ENCODE peak calls at places on chromosomes 4 and X, in five cellular contexts. K is tibial nerve, V is mammary epithelial cell, C is adipocyte, Y is BE2C. A is an unnamed sample.

GRCh38 chr4:6023766-6024165 is 5.5 kb upstream of the C4orf50 start:
- DNase-seq in Y (no peak), C (no peak), V (no peak), K (no peak), A (no peak)

GRCh38 chr4:68466185-68466584 is 18.9 kb downstream of the TMPRSS11E start:
- DNase-seq in V (peak; percentile 90), K (no peak), C (peak; percentile 7), Y (no peak), A (no peak)

GRCh38 chr4:34814266-34814665 is 1430.0 kb downstream of the ARAP2 start:
- DNase-seq in Y (no peak), V (no peak), K (no peak), C (no peak), A (no peak)

GRCh38 chrX:19836337-19836736 is 51.1 kb downstream of the SH3KBP1 start:
- DNase-seq in Y (no peak), C (no peak), V (no peak), K (no peak), A (no peak)

GRCh38 chr4:88661724-88662123 is 35.9 kb downstream of the NAP1L5 start:
- DNase-seq in C (peak; percentile 74), Y (no peak), V (peak; percentile 81), K (no peak), A (no peak)

GRCh38 chr4:182519528-182519927 is 276.3 kb downstream of the TENM3 start:
- DNase-seq in K (no peak), Y (no peak), C (no peak), V (no peak), A (no peak)

GRCh38 chr4:42281324-42282020 is 115.8 kb upstream of the SHISA3 start:
- DNase-seq in K (no peak), V (peak; percentile 8), C (no peak), Y (no peak), A (no peak)

GRCh38 chr4:73823756-73824155 is 12.7 kb upstream of the CXCL6 start:
- DNase-seq in Y (no peak), C (no peak), V (no peak), K (no peak), A (no peak)

GRCh38 chr4:38612996-38613395 is 51.0 kb upstream of the KLF3 start:
- DNase-seq in V (no peak), K (no peak), Y (no peak), C (peak; percentile 45), A (no peak)

GRCh38 chrX:129726307-129727111 is 12.3 kb upstream of the XPNPEP2 start:
- DNase-seq in K (peak; percentile 33), V (peak; percentile 34), Y (peak; percentile 58), C (peak; percentile 76), A (peak; percentile 21)

GRCh38 chrX:47169273-47169672 is 24.3 kb downstream of the RBM10 start:
- DNase-seq in K (no peak), Y (no peak), V (no peak), C (no peak), A (no peak)

GRCh38 chr4:73257995-73258667 is 467 bp downstream of the ANKRD17 start:
- DNase-seq in C (peak; percentile 62), K (peak; percentile 18), Y (peak; percentile 53), V (peak; percentile 21), A (peak; percentile 19)

GRCh38 chrX:38943120-38943519 is 141.9 kb downstream of the MID1IP1 start:
- DNase-seq in V (no peak), C (no peak), K (no peak), Y (no peak), A (no peak)

GRCh38 chr4:41990029-41990382 is 324 bp upstream of the SLC30A9 start:
- DNase-seq in K (no peak), C (no peak), V (no peak), Y (no peak), A (no peak)

GRCh38 chr4:183798921-183799307 is 106.2 kb upstream of the STOX2 start:
- DNase-seq in C (no peak), K (no peak), Y (no peak), V (peak; percentile 6), A (no peak)

GRCh38 chr4:22190855-22191254 is 242.3 kb upstream of the KCNIP4 start:
- DNase-seq in K (no peak), Y (no peak), C (peak; percentile 61), V (peak; percentile 90), A (no peak)

GRCh38 chrX:149469406-149469805 is 35.7 kb downstream of the IDS start:
- DNase-seq in Y (no peak), K (no peak), V (no peak), C (no peak), A (no peak)

GRCh38 chr4:6473264-6474052 is 1.0 kb upstream of the PPP2R2C start:
- DNase-seq in V (no peak), C (no peak), Y (no peak), K (no peak), A (no peak)

GRCh38 chrX:105463483-105463882 is 243.0 kb upstream of the TEX13A start:
- DNase-seq in V (peak; percentile 83), Y (no peak), C (peak; percentile 46), K (no peak), A (no peak)

GRCh38 chr4:128163177-128164117 is 102.3 kb downstream of the LARP1B start:
- DNase-seq in C (peak; percentile 79), V (peak; percentile 37), K (no peak), Y (no peak), A (no peak)

GRCh38 chr4:126221262-126221661 is 906.5 kb downstream of the FAT4 start:
- DNase-seq in V (no peak), C (no peak), Y (no peak), K (no peak), A (no peak)

GRCh38 chrX:46260502-46260901 is 284.7 kb downstream of the ZNF674 start:
- DNase-seq in C (peak; percentile 27), Y (no peak), V (peak; percentile 97), K (no peak), A (no peak)

GRCh38 chrX:150767045-150767395 is 73.8 kb downstream of the MTMR1 start:
- DNase-seq in K (no peak), Y (no peak), C (no peak), V (no peak), A (no peak)

GRCh38 chr4:175729665-175730064 is 82.4 kb downstream of the GPM6A start:
- DNase-seq in K (no peak), C (no peak), V (no peak), Y (no peak), A (no peak)

GRCh38 chr4:7392438-7393374 is 42.0 kb downstream of the PSAPL1 start:
- DNase-seq in C (peak; percentile 50), K (peak; percentile 25), V (no peak), Y (no peak), A (no peak)

GRCh38 chr4:47469951-47470350 is 6.4 kb upstream of the COMMD8 start:
- DNase-seq in K (no peak), V (no peak), Y (no peak), C (peak; percentile 41), A (no peak)

GRCh38 chr4:120079839-120080520 is 13.3 kb upstream of the MAD2L1 start:
- DNase-seq in K (no peak), Y (no peak), V (no peak), C (no peak), A (no peak)

GRCh38 chr4:114727426-114727825 is 128.8 kb downstream of the UGT8 start:
- DNase-seq in V (no peak), C (no peak), K (no peak), Y (no peak), A (no peak)

GRCh38 chrX:44264936-44265335 is 78.5 kb downstream of the EFHC2 start:
- DNase-seq in V (no peak), Y (no peak), C (no peak), K (no peak), A (no peak)
- H3K27me3 ChIP-seq in V (peaks cover 4% of the 10 kb centered on the region), Y (no peaks in the 10 kb centered on the region), C (peaks cover 6% of the 10 kb centered on the region), K (no peaks in the 10 kb centered on the region), A (no peaks in the 10 kb centered on the region)

DNA sequence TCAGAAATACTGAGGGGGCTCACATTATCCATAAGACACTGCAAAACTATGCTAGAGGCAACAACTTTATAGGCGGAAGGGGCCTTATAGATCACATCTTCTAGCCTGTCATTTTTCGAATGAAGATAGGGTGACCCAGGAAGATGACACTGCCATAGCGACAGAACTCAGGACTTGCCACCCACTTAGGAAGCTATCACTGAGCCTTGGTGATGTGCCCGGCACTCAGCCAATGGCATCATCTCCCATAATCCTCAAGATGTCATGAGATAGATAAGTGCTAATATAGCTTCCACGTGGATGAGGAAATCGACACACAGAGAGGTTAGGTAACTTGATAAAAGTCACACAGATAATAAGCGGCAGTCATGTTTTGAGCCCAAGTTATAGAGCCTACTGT is 346.6 kb downstream of the DHX15 start:
- DNase-seq in C (no peak), V (no peak), K (no peak), Y (no peak), A (no peak)
- H3K27me3 ChIP-seq in C (no peaks in the 10 kb centered on the region), V (no peaks in the 10 kb centered on the region), K (no peaks in the 10 kb centered on the region), Y (no peaks in the 10 kb centered on the region), A (no peaks in the 10 kb centered on the region)

GRCh38 chrX:145818522-145819075 is 970 bp downstream of the SLITRK2 start:
- DNase-seq in K (no peak), C (no peak), V (no peak), Y (no peak), A (no peak)

GRCh38 chrX:145823132-145823531 is 5.5 kb downstream of the SLITRK2 start:
- DNase-seq in Y (no peak), K (no peak), C (no peak), V (no peak), A (no peak)

GRCh38 chrX:145821291-145821897 is 3.8 kb downstream of the SLITRK2 start:
- DNase-seq in Y (no peak), V (no peak), C (no peak), K (no peak), A (no peak)

GRCh38 chrX:145821898-145822567 is 4.4 kb downstream of the SLITRK2 start:
- DNase-seq in V (no peak), Y (no peak), C (no peak), K (no peak), A (no peak)

GRCh38 chrX:145820825-145821224 is 3.2 kb downstream of the SLITRK2 start:
- DNase-seq in Y (no peak), C (no peak), V (no peak), K (no peak), A (no peak)
- H3K27me3 ChIP-seq in Y (no peaks in the 10 kb centered on the region), C (peaks cover 52% of the 10 kb centered on the region), V (peaks cover 10% of the 10 kb centered on the region), K (no peaks in the 10 kb centered on the region), A (no peaks in the 10 kb centered on the region)

GRCh38 chrX:72130156-72130761 is 1.5 kb downstream of the RTL5 start:
- DNase-seq in K (no peak), V (no peak), C (no peak), Y (no peak), A (no peak)

GRCh38 chrX:72132456-72132855 is 741 bp upstream of the RTL5 start:
- DNase-seq in V (no peak), K (no peak), C (no peak), Y (no peak), A (no peak)

GRCh38 chrX:72131317-72132294 is at the start of gene RTL5:
- DNase-seq in V (peak; percentile 63), K (peak; percentile 71), Y (peak; percentile 90), C (peak; percentile 94), A (peak; percentile 53)

GRCh38 chrX:72129661-72130060 is 2.1 kb downstream of the RTL5 start:
- DNase-seq in C (no peak), K (no peak), V (no peak), Y (no peak), A (no peak)

DNA sequence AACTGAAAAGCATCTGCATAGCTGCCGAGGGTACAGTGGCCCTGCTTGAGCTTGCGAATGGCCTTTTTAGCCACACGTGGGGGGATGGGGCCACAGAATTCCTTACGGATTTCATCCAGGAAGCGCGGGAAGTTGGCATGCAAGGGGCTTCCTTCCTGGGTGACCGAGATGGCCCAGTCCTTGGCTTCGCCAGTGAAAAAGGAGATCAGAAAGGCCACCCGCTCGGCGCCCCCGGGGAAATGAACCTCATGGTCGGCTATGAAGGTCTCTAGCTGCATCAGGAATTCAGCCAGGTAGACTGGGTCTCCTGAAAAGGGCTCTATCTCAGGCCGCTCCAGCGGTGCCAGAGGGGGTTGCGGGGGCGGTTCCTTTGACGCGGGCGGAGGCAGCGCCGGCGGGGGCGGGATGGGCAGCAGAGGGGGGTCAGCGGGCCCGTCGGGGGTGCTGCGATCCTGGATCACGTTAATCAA is 918 bp downstream of the RTL5 start:
- DNase-seq in V (no peak), K (no peak), C (no peak), Y (no peak), A (no peak)
- H3K27me3 ChIP-seq in V (peaks cover 2% of the 10 kb centered on the region), K (no peaks in the 10 kb centered on the region), C (peaks cover 9% of the 10 kb centered on the region), Y (no peaks in the 10 kb centered on the region), A (no peaks in the 10 kb centered on the region)